ENCODE peak calls at places on chromosomes 12 and 14, in four cellular contexts. One of them, this sample, is unnamed.

GRCh38 chr14:74980398-74980745 is 22.3 kb upstream of the EIF2B2 start:
- DNase-seq in DND-41: no peak
- DNase-seq in HepG2: no peak
- DNase-seq in pancreas: no peak
- DNase-seq in this sample: no peak

GRCh38 chr12:94282675-94283074 is 134.3 kb downstream of the PLXNC1 start:
- DNase-seq in DND-41: no peak
- DNase-seq in HepG2: no peak
- DNase-seq in pancreas: no peak
- DNase-seq in this sample: peak; percentile 62

GRCh38 chr14:102187044-102187443 is 47.3 kb downstream of the WDR20 start:
- DNase-seq in DND-41: no peak
- DNase-seq in HepG2: no peak
- DNase-seq in pancreas: no peak
- DNase-seq in this sample: no peak

GRCh38 chr12:90953956-90954421 is 987 bp downstream of the CCER1 start:
- DNase-seq in DND-41: no peak
- DNase-seq in HepG2: peak; percentile 38
- DNase-seq in pancreas: no peak
- DNase-seq in this sample: no peak

GRCh38 chr14:46840971-46841729 is 189.6 kb upstream of the RPL10L start:
- DNase-seq in DND-41: no peak
- DNase-seq in HepG2: no peak
- DNase-seq in pancreas: no peak
- DNase-seq in this sample: no peak

GRCh38 chr12:105672576-105672975 is 342.1 kb downstream of the C12orf75 start:
- DNase-seq in DND-41: no peak
- DNase-seq in HepG2: no peak
- DNase-seq in pancreas: no peak
- DNase-seq in this sample: peak; percentile 42

GRCh38 chr12:14193623-14194022 is 171.9 kb upstream of the ATF7IP start:
- DNase-seq in DND-41: no peak
- DNase-seq in HepG2: no peak
- DNase-seq in pancreas: no peak
- DNase-seq in this sample: no peak

GRCh38 chr14:55505846-55506245 is 65.4 kb upstream of the TBPL2 start:
- DNase-seq in DND-41: no peak
- DNase-seq in HepG2: no peak
- DNase-seq in pancreas: no peak
- DNase-seq in this sample: no peak

GRCh38 chr12:101127521-101128219 is 82.4 kb downstream of the SLC5A8 start:
- DNase-seq in DND-41: no peak
- DNase-seq in HepG2: no peak
- DNase-seq in pancreas: no peak
- DNase-seq in this sample: no peak

GRCh38 chr14:105153331-105153731 is 15.2 kb downstream of the JAG2 start:
- DNase-seq in DND-41: no peak
- DNase-seq in HepG2: no peak
- DNase-seq in pancreas: no peak
- DNase-seq in this sample: no peak

GRCh38 chr12:62426095-62426488 is 40.5 kb upstream of the MON2 start:
- DNase-seq in DND-41: no peak
- DNase-seq in HepG2: no peak
- DNase-seq in pancreas: no peak
- DNase-seq in this sample: no peak

GRCh38 chr12:52147983-52148540 is 43.8 kb downstream of the KRT80 start:
- DNase-seq in DND-41: no peak
- DNase-seq in HepG2: no peak
- DNase-seq in pancreas: no peak
- DNase-seq in this sample: no peak

GRCh38 chr12:129902371-129903091 is 1.3 kb downstream of the TMEM132D start:
- DNase-seq in DND-41: no peak
- DNase-seq in HepG2: no peak
- DNase-seq in pancreas: no peak
- DNase-seq in this sample: no peak

GRCh38 chr12:24535334-24536019 is 413.4 kb downstream of the BCAT1 start:
- DNase-seq in DND-41: no peak
- DNase-seq in HepG2: no peak
- DNase-seq in pancreas: no peak
- DNase-seq in this sample: no peak

GRCh38 chr14:91835920-91836843 is 31.2 kb downstream of the TC2N start:
- DNase-seq in DND-41: no peak
- DNase-seq in HepG2: no peak
- DNase-seq in pancreas: peak; percentile 96
- DNase-seq in this sample: peak; percentile 91

GRCh38 chr14:23182372-23183014 is 967 bp downstream of the SLC7A8 start:
- DNase-seq in DND-41: no peak
- DNase-seq in HepG2: no peak
- DNase-seq in pancreas: peak; percentile 71
- DNase-seq in this sample: peak; percentile 62

GRCh38 chr14:94681300-94682060 is 69.3 kb downstream of the SERPINA3 start:
- DNase-seq in DND-41: peak; percentile 26
- DNase-seq in HepG2: peak; percentile 78
- DNase-seq in pancreas: no peak
- DNase-seq in this sample: no peak

GRCh38 chr14:72723741-72724530 is 170.0 kb downstream of the DPF3 start:
- DNase-seq in DND-41: no peak
- DNase-seq in HepG2: no peak
- DNase-seq in pancreas: peak; percentile 32
- DNase-seq in this sample: no peak

GRCh38 chr14:36805116-36805515 is 143.5 kb downstream of the PAX9 start:
- DNase-seq in DND-41: no peak
- DNase-seq in HepG2: no peak
- DNase-seq in pancreas: no peak
- DNase-seq in this sample: no peak

GRCh38 chr12:15709524-15709923 is 79.7 kb downstream of the EPS8 start:
- DNase-seq in DND-41: no peak
- DNase-seq in HepG2: no peak
- DNase-seq in pancreas: no peak
- DNase-seq in this sample: no peak

GRCh38 chr12:112885204-112885603 is 21.6 kb upstream of the OAS1 start:
- DNase-seq in DND-41: no peak
- DNase-seq in HepG2: no peak
- DNase-seq in pancreas: no peak
- DNase-seq in this sample: no peak

GRCh38 chr12:131167334-131167733 is 213.6 kb downstream of the ADGRD1 start:
- DNase-seq in DND-41: no peak
- DNase-seq in HepG2: no peak
- DNase-seq in pancreas: no peak
- DNase-seq in this sample: no peak

GRCh38 chr14:102043251-102044025 is 43.4 kb downstream of the HSP90AA1 start:
- DNase-seq in DND-41: no peak
- DNase-seq in HepG2: no peak
- DNase-seq in pancreas: no peak
- DNase-seq in this sample: no peak

GRCh38 chr14:22648506-22648905 is 4.4 kb upstream of the OR6J1 start:
- DNase-seq in DND-41: no peak
- DNase-seq in HepG2: no peak
- DNase-seq in pancreas: no peak
- DNase-seq in this sample: no peak

GRCh38 chr12:52225752-52226151 is 7.3 kb upstream of the KRT7 start:
- DNase-seq in DND-41: no peak
- DNase-seq in HepG2: no peak
- DNase-seq in pancreas: no peak
- DNase-seq in this sample: no peak

GRCh38 chr14:29521526-29522137 is 406.0 kb downstream of the PRKD1 start:
- DNase-seq in DND-41: no peak
- DNase-seq in HepG2: no peak
- DNase-seq in pancreas: no peak
- DNase-seq in this sample: no peak

GRCh38 chr14:29518335-29518734 is 409.3 kb downstream of the PRKD1 start:
- DNase-seq in DND-41: no peak
- DNase-seq in HepG2: no peak
- DNase-seq in pancreas: no peak
- DNase-seq in this sample: no peak
- TF ChIP-seq CTCF in DND-41: no peak
- TF ChIP-seq CTCF in HepG2: no peak
- TF ChIP-seq CTCF in pancreas: no peak
- TF ChIP-seq CTCF in this sample: no peak

DNA sequence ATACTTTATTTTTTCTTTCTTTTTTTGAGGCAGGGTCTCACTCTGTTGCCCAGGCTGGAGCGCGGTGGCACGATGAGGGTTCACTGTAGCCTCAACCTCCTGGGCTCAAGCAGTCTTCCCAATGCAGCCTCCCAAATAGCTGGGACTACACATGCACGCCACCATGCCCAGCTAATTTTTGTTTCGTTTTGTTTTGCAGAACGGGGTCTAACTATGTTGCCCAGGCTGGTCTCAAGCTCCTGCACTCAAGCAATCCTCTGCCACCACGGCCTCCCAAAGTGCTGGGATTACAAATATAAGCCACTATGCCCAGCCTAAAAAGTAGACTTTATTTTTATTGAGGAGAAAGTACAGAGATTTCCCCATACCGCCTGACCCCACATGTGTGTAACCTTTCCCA is 4.7 kb upstream of the MSI1 start:
- DNase-seq in DND-41: no peak
- DNase-seq in HepG2: no peak
- DNase-seq in pancreas: no peak
- DNase-seq in this sample: no peak
- H3K27me3 ChIP-seq in DND-41: peaks cover 28% of the 10 kb centered on the region
- H3K27me3 ChIP-seq in HepG2: peaks cover 54% of the 10 kb centered on the region
- H3K27me3 ChIP-seq in pancreas: no peaks in the 10 kb centered on the region
- H3K27me3 ChIP-seq in this sample: no peaks in the 10 kb centered on the region

DNA sequence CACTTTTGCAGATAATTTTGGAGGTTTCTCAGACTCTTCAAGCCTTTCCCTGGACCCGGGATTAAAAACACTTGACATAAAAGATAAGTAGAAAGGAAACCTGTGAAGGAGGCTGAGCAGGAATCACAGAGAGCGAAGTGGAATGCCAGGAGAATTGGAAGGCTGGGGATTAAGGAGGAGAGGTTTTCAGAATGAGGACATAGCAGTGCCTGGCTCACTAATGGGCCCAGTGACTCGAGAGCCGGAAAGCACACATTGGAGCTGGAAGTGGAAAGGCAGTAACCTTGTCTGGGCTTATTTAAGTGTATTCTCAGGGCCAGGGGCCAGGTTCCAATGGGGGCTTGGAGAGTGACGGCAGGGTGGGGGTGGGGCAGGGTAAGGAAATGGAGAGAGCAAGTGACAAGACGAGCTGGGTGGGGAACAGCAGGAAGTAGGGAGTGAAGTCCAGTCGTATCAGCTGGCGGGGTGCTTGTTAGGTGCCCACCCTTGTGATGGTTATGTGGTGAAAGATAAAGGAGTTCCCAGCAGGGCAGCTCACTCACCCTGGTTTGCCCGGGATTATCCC is 13.1 kb downstream of the EVL start:
- DNase-seq in DND-41: peak; percentile 76
- DNase-seq in HepG2: no peak
- DNase-seq in pancreas: no peak
- DNase-seq in this sample: no peak
- H3K27ac ChIP-seq in DND-41: peak overlapping the region; percentile 90
- H3K27ac ChIP-seq in HepG2: no peak overlapping the region
- H3K27ac ChIP-seq in pancreas: no peak overlapping the region
- H3K27ac ChIP-seq in this sample: peak overlapping the region; percentile 7

GRCh38 chr12:108374596-108375320 is 35.6 kb upstream of the CMKLR1 start:
- DNase-seq in DND-41: no peak
- DNase-seq in HepG2: no peak
- DNase-seq in pancreas: no peak
- DNase-seq in this sample: no peak

GRCh38 chr12:108371801-108372344 is 32.8 kb upstream of the CMKLR1 start:
- DNase-seq in DND-41: no peak
- DNase-seq in HepG2: no peak
- DNase-seq in pancreas: no peak
- DNase-seq in this sample: peak; percentile 33

GRCh38 chr12:108369736-108370396 is 30.8 kb upstream of the CMKLR1 start:
- DNase-seq in DND-41: no peak
- DNase-seq in HepG2: no peak
- DNase-seq in pancreas: no peak
- DNase-seq in this sample: no peak

GRCh38 chr12:108375986-108376663 is 37.0 kb upstream of the CMKLR1 start:
- DNase-seq in DND-41: no peak
- DNase-seq in HepG2: no peak
- DNase-seq in pancreas: no peak
- DNase-seq in this sample: no peak

DNA sequence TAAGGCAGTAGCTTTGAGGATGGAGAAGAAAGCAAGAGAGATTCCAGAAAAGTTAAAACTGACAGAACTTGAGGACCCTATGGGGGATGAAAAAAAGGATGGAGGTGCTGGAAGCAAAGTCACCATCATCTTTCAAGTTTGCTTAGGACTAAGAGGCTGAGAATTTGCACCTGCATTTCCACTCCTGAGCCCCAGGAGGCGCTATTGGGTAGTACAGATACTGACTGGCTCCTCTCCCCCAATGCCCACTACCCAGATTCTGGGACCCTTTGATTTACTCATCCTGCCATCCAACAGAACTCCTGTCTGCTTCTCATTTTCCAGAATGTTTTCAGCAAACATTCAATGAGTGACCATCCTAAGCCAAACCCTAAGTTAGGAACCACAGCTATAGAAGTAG is 34.0 kb upstream of the CMKLR1 start:
- DNase-seq in DND-41: no peak
- DNase-seq in HepG2: no peak
- DNase-seq in pancreas: no peak
- DNase-seq in this sample: no peak
- TF ChIP-seq CTCF in DND-41: peak; percentile 53
- TF ChIP-seq CTCF in HepG2: peak; percentile 22
- TF ChIP-seq CTCF in pancreas: no peak
- TF ChIP-seq CTCF in this sample: no peak

GRCh38 chr14:88818018-88818417 is 6.4 kb upstream of the TTC8 start:
- DNase-seq in DND-41: no peak
- DNase-seq in HepG2: no peak
- DNase-seq in pancreas: no peak
- DNase-seq in this sample: no peak
- H3K27me3 ChIP-seq in DND-41: peaks cover 2% of the 10 kb centered on the region
- H3K27me3 ChIP-seq in HepG2: peaks cover 6% of the 10 kb centered on the region
- H3K27me3 ChIP-seq in pancreas: no peaks in the 10 kb centered on the region
- H3K27me3 ChIP-seq in this sample: no peaks in the 10 kb centered on the region

DNA sequence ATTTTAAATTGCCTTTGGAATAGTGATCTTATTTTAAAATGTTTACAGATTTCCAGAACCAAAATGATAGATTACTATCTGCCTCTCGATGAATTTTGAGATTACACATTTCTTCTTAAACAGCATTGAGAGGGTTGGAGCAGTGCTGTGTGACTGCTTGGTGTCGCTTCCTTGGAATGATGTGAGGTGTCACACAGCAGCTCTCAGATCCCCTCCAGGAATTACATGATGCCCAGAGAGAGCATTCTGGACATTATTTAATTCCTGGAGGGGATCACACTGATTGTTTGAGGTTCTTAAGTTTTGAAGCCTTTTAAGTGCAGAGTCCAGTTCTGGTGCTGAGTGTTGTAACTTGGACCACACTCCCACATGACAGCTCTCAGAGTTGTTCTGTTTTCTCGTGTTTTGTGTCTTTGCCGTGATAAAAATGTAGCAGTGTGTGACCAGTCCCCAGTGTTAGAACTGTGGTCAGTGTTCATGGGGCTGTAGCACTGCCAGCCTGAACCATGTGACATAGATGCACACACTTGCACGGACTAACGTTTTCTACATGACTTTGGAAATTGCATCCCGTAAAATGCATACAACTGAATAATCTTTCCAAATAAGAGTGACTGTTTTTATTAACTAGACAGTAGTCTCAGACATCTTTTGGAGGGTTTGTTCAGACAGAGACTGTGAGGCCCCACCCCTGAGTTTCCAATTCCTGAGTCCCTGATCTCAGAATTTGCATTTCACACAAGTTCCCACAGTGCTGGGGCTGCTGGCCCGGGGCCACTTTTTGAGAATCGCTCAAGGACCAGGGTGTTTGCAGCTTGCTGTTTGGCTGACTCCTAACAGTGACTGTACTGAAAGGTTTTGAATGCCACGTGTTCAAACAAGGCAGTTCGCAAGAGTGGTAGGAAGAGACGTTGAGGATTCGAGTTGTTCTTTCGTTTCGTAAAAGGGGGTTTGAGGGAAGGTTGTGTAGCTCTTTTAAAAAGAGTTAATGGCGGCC is 26.0 kb downstream of the XRCC3 start:
- DNase-seq in DND-41: no peak
- DNase-seq in HepG2: no peak
- DNase-seq in pancreas: no peak
- DNase-seq in this sample: peak; percentile 79
- H3K27ac ChIP-seq in DND-41: no peak overlapping the region
- H3K27ac ChIP-seq in HepG2: no peak overlapping the region
- H3K27ac ChIP-seq in pancreas: no peak overlapping the region
- H3K27ac ChIP-seq in this sample: peak overlapping the region; percentile 11

This sample was measured in lung.